ENCODE peak calls at places on chromosomes 2 and 18, in six cellular contexts. One of them, this sample, is unnamed.

GRCh38 chr2:112603731-112604130 is 19.3 kb downstream of the CHCHD5 start:
- DNase-seq in upper lobe of left lung: no peak
- DNase-seq in fibroblast of the aortic adventitia: no peak
- DNase-seq in prostate gland: no peak
- DNase-seq in tibial nerve: no peak
- DNase-seq in Karpas-422: no peak
- DNase-seq in this sample: no peak

GRCh38 chr2:226063704-226064390 is 664.3 kb downstream of the NYAP2 start:
- DNase-seq in upper lobe of left lung: no peak
- DNase-seq in fibroblast of the aortic adventitia: peak
- DNase-seq in prostate gland: no peak
- DNase-seq in tibial nerve: no peak
- DNase-seq in Karpas-422: no peak
- DNase-seq in this sample: peak

GRCh38 chr2:174356347-174356746 is 21.6 kb downstream of the SP9 start:
- DNase-seq in upper lobe of left lung: no peak
- DNase-seq in fibroblast of the aortic adventitia: no peak
- DNase-seq in prostate gland: no peak
- DNase-seq in tibial nerve: no peak
- DNase-seq in Karpas-422: no peak
- DNase-seq in this sample: no peak

GRCh38 chr2:67755511-67755910 is 307.3 kb downstream of the C1D start:
- DNase-seq in upper lobe of left lung: no peak
- DNase-seq in fibroblast of the aortic adventitia: no peak
- DNase-seq in prostate gland: no peak
- DNase-seq in tibial nerve: no peak
- DNase-seq in Karpas-422: no peak
- DNase-seq in this sample: no peak

GRCh38 chr2:136767030-136767429 is 1.7 kb downstream of the THSD7B start:
- DNase-seq in upper lobe of left lung: no peak
- DNase-seq in fibroblast of the aortic adventitia: no peak
- DNase-seq in prostate gland: no peak
- DNase-seq in tibial nerve: no peak
- DNase-seq in Karpas-422: no peak
- DNase-seq in this sample: no peak

GRCh38 chr2:28666496-28667184 is 85.0 kb upstream of the PPP1CB start:
- DNase-seq in upper lobe of left lung: no peak
- DNase-seq in fibroblast of the aortic adventitia: peak
- DNase-seq in prostate gland: no peak
- DNase-seq in tibial nerve: no peak
- DNase-seq in Karpas-422: no peak
- DNase-seq in this sample: peak

GRCh38 chr2:183533021-183533420 is 408.8 kb downstream of the NUP35 start:
- DNase-seq in upper lobe of left lung: no peak
- DNase-seq in fibroblast of the aortic adventitia: no peak
- DNase-seq in prostate gland: no peak
- DNase-seq in tibial nerve: no peak
- DNase-seq in Karpas-422: no peak
- DNase-seq in this sample: no peak

GRCh38 chr2:28449126-28449488 is 46.8 kb upstream of the PLB1 start:
- DNase-seq in upper lobe of left lung: no peak
- DNase-seq in fibroblast of the aortic adventitia: no peak
- DNase-seq in prostate gland: no peak
- DNase-seq in tibial nerve: no peak
- DNase-seq in Karpas-422: no peak
- DNase-seq in this sample: no peak

GRCh38 chr2:1993711-1994682 is 249.7 kb upstream of the PXDN start:
- DNase-seq in upper lobe of left lung: no peak
- DNase-seq in fibroblast of the aortic adventitia: peak
- DNase-seq in prostate gland: no peak
- DNase-seq in tibial nerve: no peak
- DNase-seq in Karpas-422: no peak
- DNase-seq in this sample: no peak

GRCh38 chr2:225599856-225600255 is 200.3 kb downstream of the NYAP2 start:
- DNase-seq in upper lobe of left lung: no peak
- DNase-seq in fibroblast of the aortic adventitia: no peak
- DNase-seq in prostate gland: no peak
- DNase-seq in tibial nerve: no peak
- DNase-seq in Karpas-422: no peak
- DNase-seq in this sample: no peak

GRCh38 chr18:39840406-39840805 is 2114.6 kb upstream of the PIK3C3 start:
- DNase-seq in upper lobe of left lung: no peak
- DNase-seq in fibroblast of the aortic adventitia: no peak
- DNase-seq in prostate gland: no peak
- DNase-seq in tibial nerve: no peak
- DNase-seq in Karpas-422: no peak
- DNase-seq in this sample: no peak

GRCh38 chr2:135986507-135986906 is 1.1 kb upstream of the DARS1 start:
- DNase-seq in upper lobe of left lung: no peak
- DNase-seq in fibroblast of the aortic adventitia: no peak
- DNase-seq in prostate gland: no peak
- DNase-seq in tibial nerve: no peak
- DNase-seq in Karpas-422: no peak
- DNase-seq in this sample: no peak

GRCh38 chr2:3179208-3179607 is 198.4 kb downstream of the EIPR1 start:
- DNase-seq in upper lobe of left lung: no peak
- DNase-seq in fibroblast of the aortic adventitia: no peak
- DNase-seq in prostate gland: no peak
- DNase-seq in tibial nerve: no peak
- DNase-seq in Karpas-422: peak
- DNase-seq in this sample: no peak

GRCh38 chr2:20629181-20629580 is 21.7 kb downstream of the HS1BP3 start:
- DNase-seq in upper lobe of left lung: no peak
- DNase-seq in fibroblast of the aortic adventitia: no peak
- DNase-seq in prostate gland: no peak
- DNase-seq in tibial nerve: no peak
- DNase-seq in Karpas-422: no peak
- DNase-seq in this sample: no peak

GRCh38 chr2:71932027-71932779 is 215.5 kb downstream of the CYP26B1 start:
- DNase-seq in upper lobe of left lung: no peak
- DNase-seq in fibroblast of the aortic adventitia: no peak
- DNase-seq in prostate gland: peak
- DNase-seq in tibial nerve: no peak
- DNase-seq in Karpas-422: no peak
- DNase-seq in this sample: no peak

GRCh38 chr2:223262946-223263345 is 211.0 kb downstream of the KCNE4 start:
- DNase-seq in upper lobe of left lung: no peak
- DNase-seq in fibroblast of the aortic adventitia: no peak
- DNase-seq in prostate gland: peak
- DNase-seq in tibial nerve: no peak
- DNase-seq in Karpas-422: no peak
- DNase-seq in this sample: peak

GRCh38 chr2:121155502-121156056 is 129.4 kb downstream of the TFCP2L1 start:
- DNase-seq in upper lobe of left lung: peak
- DNase-seq in fibroblast of the aortic adventitia: no peak
- DNase-seq in prostate gland: peak
- DNase-seq in tibial nerve: no peak
- DNase-seq in Karpas-422: peak
- DNase-seq in this sample: no peak

GRCh38 chr2:128500136-128500800 is 181.6 kb upstream of the HS6ST1 start:
- DNase-seq in upper lobe of left lung: peak
- DNase-seq in fibroblast of the aortic adventitia: no peak
- DNase-seq in prostate gland: no peak
- DNase-seq in tibial nerve: no peak
- DNase-seq in Karpas-422: no peak
- DNase-seq in this sample: peak

GRCh38 chr2:217189747-217190146 is 329.9 kb upstream of the TNP1 start:
- DNase-seq in upper lobe of left lung: no peak
- DNase-seq in fibroblast of the aortic adventitia: no peak
- DNase-seq in prostate gland: no peak
- DNase-seq in tibial nerve: no peak
- DNase-seq in Karpas-422: no peak
- DNase-seq in this sample: no peak

GRCh38 chr2:241739651-241740050 is 5.2 kb downstream of the D2HGDH start:
- DNase-seq in upper lobe of left lung: no peak
- DNase-seq in fibroblast of the aortic adventitia: peak
- DNase-seq in prostate gland: no peak
- DNase-seq in tibial nerve: no peak
- DNase-seq in Karpas-422: no peak
- DNase-seq in this sample: peak
- H3K4me3 ChIP-seq in upper lobe of left lung: no peak
- H3K4me3 ChIP-seq in fibroblast of the aortic adventitia: no peak
- H3K4me3 ChIP-seq in prostate gland: no peak
- H3K4me3 ChIP-seq in tibial nerve: no peak
- H3K4me3 ChIP-seq in Karpas-422: no peak
- H3K4me3 ChIP-seq in this sample: no peak

DNA sequence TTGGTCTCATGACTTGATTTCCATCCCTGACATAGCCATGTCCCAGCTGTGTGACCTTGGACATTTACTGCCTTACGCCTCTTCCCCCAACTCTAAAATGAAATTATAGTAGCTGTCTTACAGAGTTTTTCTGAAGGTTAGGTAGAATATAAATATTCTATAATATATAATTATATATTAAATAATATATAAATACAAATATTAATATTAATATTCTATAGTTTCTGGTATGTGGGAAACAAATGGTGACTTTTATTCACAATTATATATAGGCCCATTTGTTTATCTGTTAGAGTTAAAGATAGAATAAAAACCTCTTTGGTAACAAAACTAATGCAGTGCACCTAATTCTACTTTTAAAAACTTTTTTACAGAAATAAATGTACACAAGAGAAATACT is 1.7 kb downstream of the RBBP8 start:
- DNase-seq in upper lobe of left lung: no peak
- DNase-seq in fibroblast of the aortic adventitia: no peak
- DNase-seq in prostate gland: no peak
- DNase-seq in tibial nerve: no peak
- DNase-seq in Karpas-422: no peak
- DNase-seq in this sample: no peak
- H3K4me3 ChIP-seq in upper lobe of left lung: no peak
- H3K4me3 ChIP-seq in fibroblast of the aortic adventitia: no peak
- H3K4me3 ChIP-seq in prostate gland: no peak
- H3K4me3 ChIP-seq in tibial nerve: no peak
- H3K4me3 ChIP-seq in Karpas-422: peak
- H3K4me3 ChIP-seq in this sample: no peak

DNA sequence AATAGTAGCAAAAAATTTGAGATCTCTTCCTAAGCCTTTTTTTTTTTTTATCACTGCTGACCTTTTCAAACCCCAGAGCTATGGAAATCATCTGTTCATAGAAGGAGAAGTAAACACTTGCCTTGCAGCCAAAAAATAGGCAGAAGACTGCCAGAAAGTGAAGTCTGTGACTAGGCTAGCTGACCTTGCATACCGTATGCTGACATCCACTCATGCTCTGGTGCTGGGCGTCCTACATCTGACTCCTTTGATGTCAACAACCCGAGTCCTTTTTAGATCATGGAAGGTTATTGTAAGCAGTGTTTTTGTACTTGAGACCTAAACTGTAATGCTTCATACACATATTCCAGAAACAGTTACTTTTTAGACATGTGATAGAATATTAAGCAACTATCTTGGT is 154.3 kb upstream of the RASGRP3 start:
- DNase-seq in upper lobe of left lung: no peak
- DNase-seq in fibroblast of the aortic adventitia: peak
- DNase-seq in prostate gland: no peak
- DNase-seq in tibial nerve: no peak
- DNase-seq in Karpas-422: no peak
- DNase-seq in this sample: peak
- H3K4me3 ChIP-seq in upper lobe of left lung: no peak
- H3K4me3 ChIP-seq in fibroblast of the aortic adventitia: no peak
- H3K4me3 ChIP-seq in prostate gland: no peak
- H3K4me3 ChIP-seq in tibial nerve: no peak
- H3K4me3 ChIP-seq in Karpas-422: no peak
- H3K4me3 ChIP-seq in this sample: no peak

DNA sequence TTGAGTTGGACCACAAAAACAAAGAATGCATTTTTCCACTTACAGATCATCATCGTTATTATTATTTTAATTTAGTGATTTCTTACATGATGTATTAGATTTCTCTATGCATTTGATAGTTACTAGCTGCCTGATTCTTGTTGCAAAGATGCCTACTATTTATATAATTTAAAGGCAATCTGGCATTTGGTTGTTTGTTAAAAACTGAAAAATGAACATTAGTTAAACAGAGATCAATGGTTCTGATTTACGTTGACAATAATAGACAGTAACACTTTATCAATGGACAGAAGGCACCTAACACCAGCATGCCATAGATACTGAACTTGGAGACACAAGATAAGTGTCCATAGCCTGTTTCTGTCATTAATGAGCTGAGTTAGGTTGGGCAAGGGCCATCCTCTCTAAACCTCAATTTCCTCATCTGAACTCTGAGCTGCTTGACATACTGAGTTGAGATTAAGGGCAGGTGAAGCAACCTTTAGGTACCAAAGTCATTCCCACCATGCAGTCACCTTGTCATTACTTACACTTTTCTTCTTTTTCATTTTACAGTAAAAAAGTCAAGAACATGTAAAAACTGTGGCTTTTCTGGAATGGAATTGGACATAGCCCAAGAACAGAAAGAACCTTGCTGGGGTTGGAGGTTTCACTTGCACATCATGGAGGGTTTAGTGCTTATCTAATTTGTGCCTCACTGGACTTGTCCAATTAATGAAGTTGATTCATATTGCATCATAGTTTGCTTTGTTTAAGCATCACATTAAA is 3.0 kb downstream of the CCL20 start:
- DNase-seq in upper lobe of left lung: no peak
- DNase-seq in fibroblast of the aortic adventitia: peak
- DNase-seq in prostate gland: no peak
- DNase-seq in tibial nerve: no peak
- DNase-seq in Karpas-422: no peak
- DNase-seq in this sample: no peak
- H3K4me3 ChIP-seq in upper lobe of left lung: no peak
- H3K4me3 ChIP-seq in fibroblast of the aortic adventitia: peak
- H3K4me3 ChIP-seq in prostate gland: no peak
- H3K4me3 ChIP-seq in tibial nerve: no peak
- H3K4me3 ChIP-seq in Karpas-422: no peak
- H3K4me3 ChIP-seq in this sample: no peak

GRCh38 chr2:231667096-231667427 is 41.3 kb upstream of the PTMA start:
- DNase-seq in upper lobe of left lung: no peak
- DNase-seq in fibroblast of the aortic adventitia: no peak
- DNase-seq in prostate gland: no peak
- DNase-seq in tibial nerve: no peak
- DNase-seq in Karpas-422: no peak
- DNase-seq in this sample: no peak
- H3K4me3 ChIP-seq in upper lobe of left lung: peak
- H3K4me3 ChIP-seq in fibroblast of the aortic adventitia: peak
- H3K4me3 ChIP-seq in prostate gland: peak
- H3K4me3 ChIP-seq in tibial nerve: peak
- H3K4me3 ChIP-seq in Karpas-422: peak
- H3K4me3 ChIP-seq in this sample: peak

DNA sequence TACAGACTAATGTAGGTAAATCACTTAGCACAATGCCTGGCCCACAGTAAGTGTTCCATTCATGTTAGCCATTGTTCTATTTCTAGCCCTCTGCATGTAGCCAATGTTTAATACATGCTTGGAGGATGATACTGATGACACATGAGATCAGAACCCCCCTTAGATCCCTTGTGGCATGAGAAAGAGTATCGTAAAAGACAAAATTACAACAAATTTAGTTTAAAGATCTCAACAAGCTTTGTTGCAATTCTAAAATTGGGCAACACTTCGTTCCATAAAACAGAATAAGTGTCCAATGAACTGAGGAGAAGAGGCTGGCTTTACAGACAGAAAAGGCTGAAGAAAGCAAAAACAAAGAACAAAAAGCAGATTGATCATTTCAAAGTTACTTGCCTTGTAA is 148.8 kb upstream of the SLC1A4 start:
- DNase-seq in upper lobe of left lung: no peak
- DNase-seq in fibroblast of the aortic adventitia: peak
- DNase-seq in prostate gland: no peak
- DNase-seq in tibial nerve: no peak
- DNase-seq in Karpas-422: no peak
- DNase-seq in this sample: peak
- H3K4me3 ChIP-seq in upper lobe of left lung: no peak
- H3K4me3 ChIP-seq in fibroblast of the aortic adventitia: no peak
- H3K4me3 ChIP-seq in prostate gland: no peak
- H3K4me3 ChIP-seq in tibial nerve: no peak
- H3K4me3 ChIP-seq in Karpas-422: peak
- H3K4me3 ChIP-seq in this sample: no peak

GRCh38 chr2:144596074-144596871 is 76.4 kb upstream of the ZEB2 start:
- DNase-seq in upper lobe of left lung: peak
- DNase-seq in fibroblast of the aortic adventitia: peak
- DNase-seq in prostate gland: peak
- DNase-seq in tibial nerve: no peak
- DNase-seq in Karpas-422: peak
- DNase-seq in this sample: no peak
- H3K4me3 ChIP-seq in upper lobe of left lung: no peak
- H3K4me3 ChIP-seq in fibroblast of the aortic adventitia: no peak
- H3K4me3 ChIP-seq in prostate gland: no peak
- H3K4me3 ChIP-seq in tibial nerve: no peak
- H3K4me3 ChIP-seq in Karpas-422: peak
- H3K4me3 ChIP-seq in this sample: no peak

This sample was measured in AG10803.